ENCODE peak calls at places on chromosomes 16 and 17, in six cellular contexts. One of them, this sample, is unnamed. For H3K4me1, the result is how much of the 10 kb centered on the place peaks cover.

GRCh38 chr16:64580558-64580957 is 541.3 kb downstream of the CDH11 start:
- DNase-seq in suprapubic skin: no peak
- DNase-seq in PC-3: no peak
- DNase-seq in effector memory CD4-positive, alpha-beta T cell: no peak
- DNase-seq in neural progenitor cell: no peak
- DNase-seq in A549: no peak
- DNase-seq in this sample: no peak

GRCh38 chr17:2427910-2428309 is 27.1 kb upstream of the MNT start:
- DNase-seq in suprapubic skin: no peak
- DNase-seq in PC-3: no peak
- DNase-seq in effector memory CD4-positive, alpha-beta T cell: no peak
- DNase-seq in neural progenitor cell: no peak
- DNase-seq in A549: no peak
- DNase-seq in this sample: no peak

GRCh38 chr17:76267051-76267576 is 2.0 kb downstream of the UBALD2 start:
- DNase-seq in suprapubic skin: no peak
- DNase-seq in PC-3: no peak
- DNase-seq in effector memory CD4-positive, alpha-beta T cell: no peak
- DNase-seq in neural progenitor cell: no peak
- DNase-seq in A549: no peak
- DNase-seq in this sample: no peak

GRCh38 chr17:38415250-38416194 is 12.7 kb upstream of the ARHGAP23 start:
- DNase-seq in suprapubic skin: no peak
- DNase-seq in PC-3: peak
- DNase-seq in effector memory CD4-positive, alpha-beta T cell: no peak
- DNase-seq in neural progenitor cell: peak
- DNase-seq in A549: no peak
- DNase-seq in this sample: no peak

GRCh38 chr16:70253291-70254094 is 1.8 kb upstream of the EXOSC6 start:
- DNase-seq in suprapubic skin: no peak
- DNase-seq in PC-3: peak
- DNase-seq in effector memory CD4-positive, alpha-beta T cell: no peak
- DNase-seq in neural progenitor cell: peak
- DNase-seq in A549: peak
- DNase-seq in this sample: no peak

GRCh38 chr17:40557531-40558299 is 7.6 kb downstream of the CCR7 start:
- DNase-seq in suprapubic skin: peak
- DNase-seq in PC-3: no peak
- DNase-seq in effector memory CD4-positive, alpha-beta T cell: no peak
- DNase-seq in neural progenitor cell: no peak
- DNase-seq in A549: no peak
- DNase-seq in this sample: no peak

GRCh38 chr17:13157656-13158055 is 139.8 kb upstream of the ELAC2 start:
- DNase-seq in suprapubic skin: no peak
- DNase-seq in PC-3: no peak
- DNase-seq in effector memory CD4-positive, alpha-beta T cell: no peak
- DNase-seq in neural progenitor cell: no peak
- DNase-seq in A549: no peak
- DNase-seq in this sample: no peak

GRCh38 chr16:56847173-56847948 is 17.6 kb upstream of the SLC12A3 start:
- DNase-seq in suprapubic skin: peak
- DNase-seq in PC-3: no peak
- DNase-seq in effector memory CD4-positive, alpha-beta T cell: no peak
- DNase-seq in neural progenitor cell: no peak
- DNase-seq in A549: no peak
- DNase-seq in this sample: no peak

GRCh38 chr17:39204245-39204644 is 4.2 kb downstream of the RPL19 start:
- DNase-seq in suprapubic skin: no peak
- DNase-seq in PC-3: no peak
- DNase-seq in effector memory CD4-positive, alpha-beta T cell: no peak
- DNase-seq in neural progenitor cell: no peak
- DNase-seq in A549: no peak
- DNase-seq in this sample: no peak

GRCh38 chr16:24988593-24989338 is 26.4 kb downstream of the ARHGAP17 start:
- DNase-seq in suprapubic skin: no peak
- DNase-seq in PC-3: peak
- DNase-seq in effector memory CD4-positive, alpha-beta T cell: no peak
- DNase-seq in neural progenitor cell: no peak
- DNase-seq in A549: peak
- DNase-seq in this sample: no peak

GRCh38 chr17:21551081-21551881 is 141.0 kb upstream of the KCNJ18 start:
- DNase-seq in suprapubic skin: peak
- DNase-seq in PC-3: peak
- DNase-seq in effector memory CD4-positive, alpha-beta T cell: peak
- DNase-seq in neural progenitor cell: no peak
- DNase-seq in A549: peak
- DNase-seq in this sample: peak

GRCh38 chr17:75036643-75037268 is 10.0 kb downstream of the ATP5PD start:
- DNase-seq in suprapubic skin: peak
- DNase-seq in PC-3: peak
- DNase-seq in effector memory CD4-positive, alpha-beta T cell: peak
- DNase-seq in neural progenitor cell: no peak
- DNase-seq in A549: peak
- DNase-seq in this sample: peak

GRCh38 chr17:10295728-10296343 is 77.0 kb downstream of the MYH13 start:
- DNase-seq in suprapubic skin: no peak
- DNase-seq in PC-3: peak
- DNase-seq in effector memory CD4-positive, alpha-beta T cell: no peak
- DNase-seq in neural progenitor cell: peak
- DNase-seq in A549: peak
- DNase-seq in this sample: no peak

GRCh38 chr17:50265690-50266306 is 8.5 kb upstream of the TMEM92 start:
- DNase-seq in suprapubic skin: no peak
- DNase-seq in PC-3: no peak
- DNase-seq in effector memory CD4-positive, alpha-beta T cell: no peak
- DNase-seq in neural progenitor cell: no peak
- DNase-seq in A549: no peak
- DNase-seq in this sample: no peak

GRCh38 chr17:35588196-35588920 is 1.2 kb downstream of the AP2B1 start:
- DNase-seq in suprapubic skin: no peak
- DNase-seq in PC-3: peak
- DNase-seq in effector memory CD4-positive, alpha-beta T cell: no peak
- DNase-seq in neural progenitor cell: no peak
- DNase-seq in A549: peak
- DNase-seq in this sample: no peak

GRCh38 chr17:13921841-13922776 is 147.2 kb upstream of the COX10 start:
- DNase-seq in suprapubic skin: no peak
- DNase-seq in PC-3: no peak
- DNase-seq in effector memory CD4-positive, alpha-beta T cell: no peak
- DNase-seq in neural progenitor cell: no peak
- DNase-seq in A549: no peak
- DNase-seq in this sample: no peak

GRCh38 chr16:35585411-35585810 is 2126.0 kb downstream of the TP53TG3F start:
- DNase-seq in suprapubic skin: no peak
- DNase-seq in PC-3: no peak
- DNase-seq in effector memory CD4-positive, alpha-beta T cell: no peak
- DNase-seq in neural progenitor cell: no peak
- DNase-seq in A549: no peak
- DNase-seq in this sample: no peak

GRCh38 chr17:74671031-74671771 is 41.5 kb downstream of the CD300LF start:
- DNase-seq in suprapubic skin: no peak
- DNase-seq in PC-3: peak
- DNase-seq in effector memory CD4-positive, alpha-beta T cell: peak
- DNase-seq in neural progenitor cell: peak
- DNase-seq in A549: peak
- DNase-seq in this sample: no peak

GRCh38 chr17:44599298-44600175 is 42.3 kb downstream of the FZD2 start:
- DNase-seq in suprapubic skin: no peak
- DNase-seq in PC-3: peak
- DNase-seq in effector memory CD4-positive, alpha-beta T cell: no peak
- DNase-seq in neural progenitor cell: peak
- DNase-seq in A549: peak
- DNase-seq in this sample: no peak

GRCh38 chr17:51733166-51733565 is 425.3 kb downstream of the CA10 start:
- DNase-seq in suprapubic skin: no peak
- DNase-seq in PC-3: no peak
- DNase-seq in effector memory CD4-positive, alpha-beta T cell: no peak
- DNase-seq in neural progenitor cell: peak
- DNase-seq in A549: no peak
- DNase-seq in this sample: no peak

GRCh38 chr17:1969712-1970111 is 55.4 kb downstream of the RTN4RL1 start:
- DNase-seq in suprapubic skin: no peak
- DNase-seq in PC-3: no peak
- DNase-seq in effector memory CD4-positive, alpha-beta T cell: no peak
- DNase-seq in neural progenitor cell: no peak
- DNase-seq in A549: no peak
- DNase-seq in this sample: no peak

GRCh38 chr17:77443743-77444260 is 303.0 kb downstream of the SEC14L1 start:
- DNase-seq in suprapubic skin: no peak
- DNase-seq in PC-3: no peak
- DNase-seq in effector memory CD4-positive, alpha-beta T cell: no peak
- DNase-seq in neural progenitor cell: no peak
- DNase-seq in A549: no peak
- DNase-seq in this sample: no peak

GRCh38 chr17:77445030-77445907 is 304.5 kb downstream of the SEC14L1 start:
- DNase-seq in suprapubic skin: no peak
- DNase-seq in PC-3: no peak
- DNase-seq in effector memory CD4-positive, alpha-beta T cell: peak
- DNase-seq in neural progenitor cell: no peak
- DNase-seq in A549: no peak
- DNase-seq in this sample: peak

GRCh38 chr17:77441130-77441920 is 300.6 kb downstream of the SEC14L1 start:
- DNase-seq in suprapubic skin: no peak
- DNase-seq in PC-3: no peak
- DNase-seq in effector memory CD4-positive, alpha-beta T cell: peak
- DNase-seq in neural progenitor cell: no peak
- DNase-seq in A549: no peak
- DNase-seq in this sample: no peak

GRCh38 chr17:77444653-77445029 is 303.9 kb downstream of the SEC14L1 start:
- DNase-seq in suprapubic skin: no peak
- DNase-seq in PC-3: no peak
- DNase-seq in effector memory CD4-positive, alpha-beta T cell: no peak
- DNase-seq in neural progenitor cell: no peak
- DNase-seq in A549: no peak
- DNase-seq in this sample: no peak

DNA sequence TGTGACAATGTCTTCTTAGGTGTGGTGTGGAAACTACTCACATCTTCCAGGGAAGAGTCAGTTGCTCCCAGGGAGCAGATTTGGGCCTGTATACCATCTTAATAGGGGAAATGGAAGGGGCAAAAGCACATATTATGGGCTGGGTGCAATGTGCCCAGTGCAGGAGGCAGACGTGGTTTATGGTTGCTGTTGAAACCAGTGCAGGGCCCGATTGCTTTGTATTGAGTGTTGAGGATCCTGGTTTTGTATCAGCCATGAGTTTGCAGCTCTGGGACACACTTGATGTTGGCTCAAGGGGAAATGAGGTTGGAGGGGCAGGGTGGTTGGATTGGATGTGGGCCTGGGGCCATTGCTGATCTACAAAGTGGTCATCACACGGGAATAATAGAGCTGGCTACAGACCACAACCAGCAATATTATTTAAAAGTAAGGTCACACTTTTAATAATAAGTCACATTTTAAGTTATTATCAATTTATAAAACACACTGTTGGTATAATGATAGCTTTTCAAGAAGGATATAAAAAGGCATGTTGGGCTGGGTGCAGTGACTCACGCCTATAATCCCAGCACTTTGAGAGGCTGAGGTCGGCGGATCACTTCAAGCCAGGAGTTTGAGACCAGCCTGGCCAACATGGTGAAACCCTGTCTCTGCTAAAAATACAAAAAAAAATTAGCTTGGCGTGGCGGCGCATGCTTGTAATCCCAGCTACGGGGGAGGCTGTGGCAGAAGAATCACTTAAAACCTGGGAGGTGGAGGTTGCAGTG is 302.4 kb downstream of the SEC14L1 start:
- DNase-seq in suprapubic skin: no peak
- DNase-seq in PC-3: no peak
- DNase-seq in effector memory CD4-positive, alpha-beta T cell: no peak
- DNase-seq in neural progenitor cell: no peak
- DNase-seq in A549: no peak
- DNase-seq in this sample: no peak
- H3K4me1 ChIP-seq in suprapubic skin: half or more
- H3K4me1 ChIP-seq in PC-3: under half
- H3K4me1 ChIP-seq in effector memory CD4-positive, alpha-beta T cell: half or more
- H3K4me1 ChIP-seq in neural progenitor cell: under half
- H3K4me1 ChIP-seq in A549: under half
- H3K4me1 ChIP-seq in this sample: under half

GRCh38 chr17:73338566-73339247 is 26.9 kb upstream of the CDC42EP4 start:
- DNase-seq in suprapubic skin: peak
- DNase-seq in PC-3: no peak
- DNase-seq in effector memory CD4-positive, alpha-beta T cell: no peak
- DNase-seq in neural progenitor cell: no peak
- DNase-seq in A549: no peak
- DNase-seq in this sample: no peak

GRCh38 chr17:73335591-73336503 is 24.0 kb upstream of the CDC42EP4 start:
- DNase-seq in suprapubic skin: peak
- DNase-seq in PC-3: peak
- DNase-seq in effector memory CD4-positive, alpha-beta T cell: no peak
- DNase-seq in neural progenitor cell: no peak
- DNase-seq in A549: no peak
- DNase-seq in this sample: no peak

GRCh38 chr17:73334771-73335513 is 23.1 kb upstream of the CDC42EP4 start:
- DNase-seq in suprapubic skin: peak
- DNase-seq in PC-3: no peak
- DNase-seq in effector memory CD4-positive, alpha-beta T cell: no peak
- DNase-seq in neural progenitor cell: no peak
- DNase-seq in A549: no peak
- DNase-seq in this sample: no peak

GRCh38 chr17:73338050-73338491 is 26.3 kb upstream of the CDC42EP4 start:
- DNase-seq in suprapubic skin: peak
- DNase-seq in PC-3: no peak
- DNase-seq in effector memory CD4-positive, alpha-beta T cell: no peak
- DNase-seq in neural progenitor cell: no peak
- DNase-seq in A549: no peak
- DNase-seq in this sample: no peak

GRCh38 chr17:73336613-73337400 is 25.0 kb upstream of the CDC42EP4 start:
- DNase-seq in suprapubic skin: peak
- DNase-seq in PC-3: no peak
- DNase-seq in effector memory CD4-positive, alpha-beta T cell: no peak
- DNase-seq in neural progenitor cell: no peak
- DNase-seq in A549: no peak
- DNase-seq in this sample: no peak
- H3K4me1 ChIP-seq in suprapubic skin: half or more
- H3K4me1 ChIP-seq in PC-3: under half
- H3K4me1 ChIP-seq in effector memory CD4-positive, alpha-beta T cell: under half
- H3K4me1 ChIP-seq in neural progenitor cell: under half
- H3K4me1 ChIP-seq in A549: under half
- H3K4me1 ChIP-seq in this sample: under half

DNA sequence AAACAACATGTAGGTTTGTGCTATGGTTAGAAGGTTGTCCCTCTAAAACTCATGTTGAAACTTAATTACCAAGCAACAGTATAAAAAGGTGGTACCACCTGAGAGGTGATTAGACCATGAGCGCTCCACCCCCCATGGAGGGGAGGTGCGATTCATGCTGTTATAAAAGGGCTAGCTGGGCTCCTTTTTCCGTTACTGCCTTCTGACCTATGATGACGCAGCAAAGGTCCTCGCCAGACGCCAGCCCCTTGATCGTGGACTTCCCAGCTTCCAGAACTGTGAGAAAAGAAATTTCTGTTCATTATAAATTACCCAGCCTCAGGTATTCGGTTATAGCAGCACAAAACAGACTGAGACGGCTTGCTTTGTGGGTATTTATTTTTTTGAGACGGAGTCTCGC is 167.8 kb downstream of the SNX29 start:
- DNase-seq in suprapubic skin: no peak
- DNase-seq in PC-3: no peak
- DNase-seq in effector memory CD4-positive, alpha-beta T cell: no peak
- DNase-seq in neural progenitor cell: no peak
- DNase-seq in A549: no peak
- DNase-seq in this sample: no peak
- H3K4me1 ChIP-seq in suprapubic skin: under half
- H3K4me1 ChIP-seq in PC-3: under half
- H3K4me1 ChIP-seq in effector memory CD4-positive, alpha-beta T cell: under half
- H3K4me1 ChIP-seq in neural progenitor cell: under half
- H3K4me1 ChIP-seq in A549: under half
- H3K4me1 ChIP-seq in this sample: under half

GRCh38 chr16:31458835-31459721 is at the start of gene ARMC5:
- DNase-seq in suprapubic skin: peak
- DNase-seq in PC-3: peak
- DNase-seq in effector memory CD4-positive, alpha-beta T cell: peak
- DNase-seq in neural progenitor cell: peak
- DNase-seq in A549: peak
- DNase-seq in this sample: peak
- H3K4me1 ChIP-seq in suprapubic skin: half or more
- H3K4me1 ChIP-seq in PC-3: under half
- H3K4me1 ChIP-seq in effector memory CD4-positive, alpha-beta T cell: under half
- H3K4me1 ChIP-seq in neural progenitor cell: under half
- H3K4me1 ChIP-seq in A549: under half
- H3K4me1 ChIP-seq in this sample: under half